ENCODE peak calls at places on chromosomes 1 and 21, in four cellular contexts. One of them, this sample, is unnamed.
A peak's percentile ranks its signal among the peaks of the same experiment; 100 is the strongest.

GRCh38 chr1:55854911-55855310 is 639.7 kb upstream of the USP24 start:
- DNase-seq in effector CD4-positive, alpha-beta T cell: no peak
- DNase-seq in NCI-H1092 treated with DMSO at 0.1 percent for 48 hours: no peak
- DNase-seq in AG09309: peak; percentile 37
- DNase-seq in this sample: no peak

GRCh38 chr1:70504176-70504820 is 93.2 kb downstream of the CTH start:
- DNase-seq in AG09309: no peak
- DNase-seq in effector CD4-positive, alpha-beta T cell: no peak
- DNase-seq in NCI-H1092 treated with DMSO at 0.1 percent for 48 hours: no peak
- DNase-seq in this sample: no peak

GRCh38 chr1:15702722-15703550 is 18.8 kb downstream of the PLEKHM2 start:
- DNase-seq in NCI-H1092 treated with DMSO at 0.1 percent for 48 hours: no peak
- DNase-seq in effector CD4-positive, alpha-beta T cell: no peak
- DNase-seq in AG09309: no peak
- DNase-seq in this sample: no peak

GRCh38 chr1:151704246-151704645 is 12.4 kb downstream of the CELF3 start:
- DNase-seq in AG09309: no peak
- DNase-seq in effector CD4-positive, alpha-beta T cell: no peak
- DNase-seq in NCI-H1092 treated with DMSO at 0.1 percent for 48 hours: no peak
- DNase-seq in this sample: no peak

GRCh38 chr1:248670003-248670402 is 14.7 kb upstream of the OR2T27 start:
- DNase-seq in AG09309: no peak
- DNase-seq in effector CD4-positive, alpha-beta T cell: no peak
- DNase-seq in NCI-H1092 treated with DMSO at 0.1 percent for 48 hours: no peak
- DNase-seq in this sample: no peak

GRCh38 chr1:153348511-153349362 is at the start of gene PGLYRP4:
- DNase-seq in AG09309: no peak
- DNase-seq in effector CD4-positive, alpha-beta T cell: no peak
- DNase-seq in NCI-H1092 treated with DMSO at 0.1 percent for 48 hours: no peak
- DNase-seq in this sample: no peak

GRCh38 chr1:94955767-94956632 is 29.1 kb upstream of the CNN3 start:
- DNase-seq in NCI-H1092 treated with DMSO at 0.1 percent for 48 hours: no peak
- DNase-seq in AG09309: no peak
- DNase-seq in effector CD4-positive, alpha-beta T cell: no peak
- DNase-seq in this sample: no peak

GRCh38 chr1:155064109-155064812 is 721 bp downstream of the EFNA4 start:
- DNase-seq in effector CD4-positive, alpha-beta T cell: no peak
- DNase-seq in NCI-H1092 treated with DMSO at 0.1 percent for 48 hours: peak; percentile 65
- DNase-seq in AG09309: no peak
- DNase-seq in this sample: peak; percentile 42

GRCh38 chr1:220370041-220370700 is 97.9 kb upstream of the RAB3GAP2 start:
- DNase-seq in effector CD4-positive, alpha-beta T cell: no peak
- DNase-seq in AG09309: peak; percentile 89
- DNase-seq in NCI-H1092 treated with DMSO at 0.1 percent for 48 hours: peak; percentile 73
- DNase-seq in this sample: no peak

GRCh38 chr1:157488160-157488559 is 64.2 kb downstream of the FCRL5 start:
- DNase-seq in AG09309: no peak
- DNase-seq in NCI-H1092 treated with DMSO at 0.1 percent for 48 hours: no peak
- DNase-seq in effector CD4-positive, alpha-beta T cell: no peak
- DNase-seq in this sample: no peak

GRCh38 chr1:245173446-245174178 is 18.8 kb downstream of the KIF26B start:
- DNase-seq in effector CD4-positive, alpha-beta T cell: no peak
- DNase-seq in NCI-H1092 treated with DMSO at 0.1 percent for 48 hours: no peak
- DNase-seq in AG09309: no peak
- DNase-seq in this sample: no peak

GRCh38 chr1:157357111-157357510 is 195.2 kb downstream of the FCRL5 start:
- DNase-seq in NCI-H1092 treated with DMSO at 0.1 percent for 48 hours: no peak
- DNase-seq in AG09309: no peak
- DNase-seq in effector CD4-positive, alpha-beta T cell: no peak
- DNase-seq in this sample: no peak

GRCh38 chr1:89757532-89757931 is 63.3 kb upstream of the LRRC8D start:
- DNase-seq in effector CD4-positive, alpha-beta T cell: no peak
- DNase-seq in NCI-H1092 treated with DMSO at 0.1 percent for 48 hours: no peak
- DNase-seq in AG09309: no peak
- DNase-seq in this sample: no peak

GRCh38 chr1:37305841-37306240 is 168.5 kb upstream of the ZC3H12A start:
- DNase-seq in NCI-H1092 treated with DMSO at 0.1 percent for 48 hours: peak; percentile 89
- DNase-seq in AG09309: no peak
- DNase-seq in effector CD4-positive, alpha-beta T cell: no peak
- DNase-seq in this sample: peak; percentile 77

GRCh38 chr21:32214654-32215305 is 64.1 kb downstream of the MIS18A start:
- DNase-seq in effector CD4-positive, alpha-beta T cell: no peak
- DNase-seq in AG09309: no peak
- DNase-seq in NCI-H1092 treated with DMSO at 0.1 percent for 48 hours: no peak
- DNase-seq in this sample: no peak